ENCODE peak calls at places on chromosomes 7 and 10, in six cellular contexts. One of them, this sample, is unnamed.

GRCh38 chr7:21580073-21580521 is 37.3 kb downstream of the DNAH11 start:
- DNase-seq in uterus: no peak
- DNase-seq in esophagus squamous epithelium: no peak
- DNase-seq in body of pancreas: no peak
- DNase-seq in adrenal gland: no peak
- DNase-seq in endothelial cell of umbilical vein: peak
- DNase-seq in this sample: no peak

GRCh38 chr7:2635810-2636701 is 4.3 kb downstream of the TTYH3 start:
- DNase-seq in esophagus squamous epithelium: no peak
- DNase-seq in adrenal gland: no peak
- DNase-seq in body of pancreas: no peak
- DNase-seq in endothelial cell of umbilical vein: no peak
- DNase-seq in uterus: peak
- DNase-seq in this sample: no peak

GRCh38 chr7:123190109-123190831 is 9.5 kb downstream of the SLC13A1 start:
- DNase-seq in endothelial cell of umbilical vein: no peak
- DNase-seq in adrenal gland: no peak
- DNase-seq in body of pancreas: no peak
- DNase-seq in uterus: no peak
- DNase-seq in esophagus squamous epithelium: no peak
- DNase-seq in this sample: no peak

GRCh38 chr10:49298990-49299815 is at the start of gene C10orf71:
- DNase-seq in endothelial cell of umbilical vein: no peak
- DNase-seq in adrenal gland: no peak
- DNase-seq in uterus: no peak
- DNase-seq in esophagus squamous epithelium: no peak
- DNase-seq in body of pancreas: peak
- DNase-seq in this sample: no peak

GRCh38 chr10:79358811-79359210 is 11.5 kb downstream of the PPIF start:
- DNase-seq in adrenal gland: no peak
- DNase-seq in uterus: no peak
- DNase-seq in esophagus squamous epithelium: no peak
- DNase-seq in body of pancreas: peak
- DNase-seq in endothelial cell of umbilical vein: no peak
- DNase-seq in this sample: no peak

GRCh38 chr7:144786522-144786921 is 49.3 kb downstream of the TPK1 start:
- DNase-seq in uterus: no peak
- DNase-seq in body of pancreas: no peak
- DNase-seq in esophagus squamous epithelium: no peak
- DNase-seq in endothelial cell of umbilical vein: no peak
- DNase-seq in adrenal gland: no peak
- DNase-seq in this sample: no peak

GRCh38 chr10:99430116-99430450 is 341 bp downstream of the GOT1 start:
- DNase-seq in body of pancreas: no peak
- DNase-seq in endothelial cell of umbilical vein: no peak
- DNase-seq in adrenal gland: no peak
- DNase-seq in uterus: no peak
- DNase-seq in esophagus squamous epithelium: no peak
- DNase-seq in this sample: no peak

GRCh38 chr10:97842658-97843295 is 6.9 kb upstream of the GOLGA7B start:
- DNase-seq in adrenal gland: no peak
- DNase-seq in esophagus squamous epithelium: no peak
- DNase-seq in endothelial cell of umbilical vein: no peak
- DNase-seq in body of pancreas: no peak
- DNase-seq in uterus: no peak
- DNase-seq in this sample: no peak

GRCh38 chr7:2838873-2839578 is 5.1 kb downstream of the GNA12 start:
- DNase-seq in adrenal gland: no peak
- DNase-seq in body of pancreas: no peak
- DNase-seq in endothelial cell of umbilical vein: no peak
- DNase-seq in uterus: no peak
- DNase-seq in esophagus squamous epithelium: no peak
- DNase-seq in this sample: peak

GRCh38 chr10:4825868-4826787 is at the start of gene AKR1E2:
- DNase-seq in esophagus squamous epithelium: peak
- DNase-seq in adrenal gland: peak
- DNase-seq in endothelial cell of umbilical vein: peak
- DNase-seq in uterus: peak
- DNase-seq in body of pancreas: peak
- DNase-seq in this sample: peak

GRCh38 chr10:18406136-18406535 is 245.3 kb downstream of the NSUN6 start:
- DNase-seq in uterus: no peak
- DNase-seq in esophagus squamous epithelium: no peak
- DNase-seq in adrenal gland: no peak
- DNase-seq in endothelial cell of umbilical vein: no peak
- DNase-seq in body of pancreas: no peak
- DNase-seq in this sample: no peak

GRCh38 chr10:95188593-95188992 is 5.4 kb upstream of the ACSM6 start:
- DNase-seq in adrenal gland: no peak
- DNase-seq in uterus: no peak
- DNase-seq in body of pancreas: no peak
- DNase-seq in endothelial cell of umbilical vein: no peak
- DNase-seq in esophagus squamous epithelium: no peak
- DNase-seq in this sample: no peak

GRCh38 chr10:95181731-95182130 is 12.3 kb upstream of the ACSM6 start:
- DNase-seq in body of pancreas: no peak
- DNase-seq in adrenal gland: no peak
- DNase-seq in endothelial cell of umbilical vein: peak
- DNase-seq in uterus: no peak
- DNase-seq in esophagus squamous epithelium: no peak
- DNase-seq in this sample: no peak

GRCh38 chr10:95183132-95183450 is 10.9 kb upstream of the ACSM6 start:
- DNase-seq in uterus: no peak
- DNase-seq in esophagus squamous epithelium: no peak
- DNase-seq in endothelial cell of umbilical vein: no peak
- DNase-seq in body of pancreas: no peak
- DNase-seq in adrenal gland: no peak
- DNase-seq in this sample: peak

GRCh38 chr10:95183451-95184230 is 10.4 kb upstream of the ACSM6 start:
- DNase-seq in endothelial cell of umbilical vein: peak
- DNase-seq in adrenal gland: peak
- DNase-seq in uterus: peak
- DNase-seq in body of pancreas: peak
- DNase-seq in esophagus squamous epithelium: peak
- DNase-seq in this sample: peak

DNA sequence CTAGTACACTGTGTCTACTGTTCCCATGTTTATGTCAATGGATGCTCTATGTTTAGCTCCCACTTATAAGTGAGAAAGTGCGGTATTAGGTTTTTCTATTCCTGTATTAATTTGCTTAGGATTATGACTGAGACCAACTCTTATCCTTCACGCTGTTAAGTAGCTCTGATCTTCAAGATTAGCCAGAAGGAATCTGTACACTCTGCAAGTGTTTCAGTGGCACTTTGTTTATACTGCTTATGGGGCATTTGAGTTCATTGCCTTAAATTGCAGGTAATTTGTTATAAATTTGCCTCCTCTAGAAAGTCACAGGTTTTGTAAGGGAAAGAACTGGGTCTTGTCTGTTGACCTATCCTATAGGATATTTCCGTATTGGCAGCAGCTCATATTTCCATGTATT is 6.4 kb upstream of the ACSM6 start:
- DNase-seq in endothelial cell of umbilical vein: no peak
- DNase-seq in body of pancreas: no peak
- DNase-seq in uterus: no peak
- DNase-seq in esophagus squamous epithelium: no peak
- DNase-seq in adrenal gland: no peak
- DNase-seq in this sample: no peak
- TF ChIP-seq POLR2A in endothelial cell of umbilical vein: no peak
- TF ChIP-seq POLR2A in body of pancreas: no peak
- TF ChIP-seq POLR2A in uterus: no peak
- TF ChIP-seq POLR2A in esophagus squamous epithelium: no peak
- TF ChIP-seq POLR2A in adrenal gland: no peak
- TF ChIP-seq POLR2A in this sample: no peak

DNA sequence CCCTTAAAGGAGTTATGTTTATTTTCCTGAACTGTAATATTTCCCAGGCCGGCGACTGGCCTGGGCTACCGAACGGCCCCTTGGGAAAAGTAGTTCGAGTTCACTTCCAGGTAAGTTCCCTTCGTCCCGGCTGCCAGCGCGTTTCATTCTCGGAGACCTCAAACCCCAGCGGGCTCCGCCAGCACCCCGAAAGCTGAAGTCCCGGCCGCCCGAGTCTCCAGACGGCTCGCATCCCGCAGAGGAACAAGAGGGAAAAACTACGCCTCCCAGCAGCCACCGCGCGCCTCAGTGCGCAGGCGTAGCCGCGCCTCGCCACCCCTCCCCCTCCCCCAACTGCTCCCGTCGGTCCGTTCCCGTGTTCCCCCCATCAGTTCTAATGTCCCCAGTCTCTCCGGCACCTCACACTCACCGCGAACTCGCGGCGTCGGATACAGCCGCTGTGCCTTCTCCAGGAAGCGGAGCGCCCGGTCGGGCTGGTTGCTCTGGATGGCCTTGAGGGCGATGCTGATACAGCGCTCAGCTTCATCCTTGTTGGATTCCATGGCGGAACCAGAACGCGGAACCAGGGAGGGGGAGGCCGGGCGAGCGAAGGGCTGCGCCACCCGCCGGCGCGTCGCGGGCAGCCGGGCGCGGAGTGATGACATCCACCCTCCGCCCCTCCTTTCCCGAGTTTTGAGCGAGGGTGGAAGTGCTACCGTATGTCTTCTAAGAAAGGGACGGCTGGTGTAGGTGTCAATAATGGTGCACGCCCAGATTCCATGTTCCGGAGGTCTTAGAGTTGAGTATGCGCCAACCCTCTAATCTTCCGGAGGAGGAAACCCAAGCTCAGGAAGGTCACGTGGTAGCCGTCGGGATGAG is at the start of gene DNAJB12:
- DNase-seq in adrenal gland: peak
- DNase-seq in endothelial cell of umbilical vein: peak
- DNase-seq in uterus: peak
- DNase-seq in esophagus squamous epithelium: peak
- DNase-seq in body of pancreas: peak
- DNase-seq in this sample: peak
- TF ChIP-seq POLR2A in adrenal gland: peak
- TF ChIP-seq POLR2A in endothelial cell of umbilical vein: peak
- TF ChIP-seq POLR2A in uterus: peak
- TF ChIP-seq POLR2A in esophagus squamous epithelium: peak
- TF ChIP-seq POLR2A in body of pancreas: peak
- TF ChIP-seq POLR2A in this sample: peak

GRCh38 chr7:17279081-17279480 is 19.4 kb upstream of the AHR start:
- DNase-seq in adrenal gland: no peak
- DNase-seq in body of pancreas: no peak
- DNase-seq in uterus: no peak
- DNase-seq in esophagus squamous epithelium: no peak
- DNase-seq in endothelial cell of umbilical vein: no peak
- DNase-seq in this sample: no peak

GRCh38 chr7:17274551-17275245 is 23.8 kb upstream of the AHR start:
- DNase-seq in uterus: no peak
- DNase-seq in adrenal gland: no peak
- DNase-seq in body of pancreas: no peak
- DNase-seq in endothelial cell of umbilical vein: peak
- DNase-seq in esophagus squamous epithelium: no peak
- DNase-seq in this sample: no peak

DNA sequence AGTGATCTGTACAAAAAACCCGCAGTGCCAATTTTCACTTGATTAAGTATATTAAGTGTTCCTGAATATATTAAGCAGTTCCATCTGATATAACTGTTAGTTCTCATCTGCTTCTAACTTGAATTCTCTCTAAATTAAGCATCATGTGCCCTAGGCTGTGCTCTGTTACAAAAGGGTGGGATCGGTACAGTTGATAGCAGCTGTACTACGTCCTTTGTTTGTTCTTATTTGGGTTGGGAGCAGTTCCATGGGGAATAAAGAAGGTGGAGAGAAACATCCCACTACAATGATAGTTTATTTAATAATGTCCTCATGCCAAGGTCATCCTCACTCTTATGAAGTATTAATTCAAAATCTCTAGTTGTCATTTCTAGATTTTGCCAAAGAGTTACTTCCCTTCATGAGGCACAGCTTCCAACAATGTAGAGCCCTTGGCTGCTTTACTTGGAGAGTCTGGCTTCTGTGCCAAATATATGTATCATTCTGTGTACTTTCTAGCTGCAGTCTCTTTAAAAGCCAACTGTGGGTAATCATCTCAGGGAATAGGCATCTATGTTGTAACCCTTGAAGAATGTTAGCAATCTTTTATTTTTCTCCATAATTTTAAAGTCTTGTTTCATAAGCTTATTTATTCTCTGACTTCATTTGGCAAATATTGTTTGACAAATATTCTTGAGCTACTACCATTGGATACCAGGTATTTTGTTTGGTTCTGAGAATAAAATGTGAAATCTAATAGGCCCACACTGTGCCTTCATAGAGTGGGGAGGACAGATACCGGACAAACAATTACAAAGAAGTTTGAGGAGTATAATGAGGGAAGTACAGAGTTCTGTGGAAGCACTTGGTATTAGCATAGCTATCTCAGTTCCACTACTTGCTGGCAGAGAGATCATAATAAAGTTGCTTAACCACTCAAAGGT is 22.4 kb upstream of the AHR start:
- DNase-seq in endothelial cell of umbilical vein: peak
- DNase-seq in uterus: no peak
- DNase-seq in body of pancreas: no peak
- DNase-seq in adrenal gland: no peak
- DNase-seq in esophagus squamous epithelium: no peak
- DNase-seq in this sample: no peak
- TF ChIP-seq POLR2A in endothelial cell of umbilical vein: no peak
- TF ChIP-seq POLR2A in uterus: no peak
- TF ChIP-seq POLR2A in body of pancreas: no peak
- TF ChIP-seq POLR2A in adrenal gland: no peak
- TF ChIP-seq POLR2A in esophagus squamous epithelium: no peak
- TF ChIP-seq POLR2A in this sample: no peak

GRCh38 chr10:87875929-87876571 is 12.6 kb downstream of the PTEN start:
- DNase-seq in endothelial cell of umbilical vein: no peak
- DNase-seq in uterus: no peak
- DNase-seq in adrenal gland: no peak
- DNase-seq in esophagus squamous epithelium: no peak
- DNase-seq in body of pancreas: no peak
- DNase-seq in this sample: no peak

GRCh38 chr10:87873656-87874055 is 10.2 kb downstream of the PTEN start:
- DNase-seq in uterus: no peak
- DNase-seq in endothelial cell of umbilical vein: no peak
- DNase-seq in esophagus squamous epithelium: no peak
- DNase-seq in body of pancreas: no peak
- DNase-seq in adrenal gland: no peak
- DNase-seq in this sample: no peak

GRCh38 chr10:87868277-87868676 is 4.9 kb downstream of the PTEN start:
- DNase-seq in endothelial cell of umbilical vein: peak
- DNase-seq in body of pancreas: no peak
- DNase-seq in uterus: no peak
- DNase-seq in adrenal gland: no peak
- DNase-seq in esophagus squamous epithelium: no peak
- DNase-seq in this sample: no peak

GRCh38 chr10:87870154-87870553 is 6.7 kb downstream of the PTEN start:
- DNase-seq in esophagus squamous epithelium: no peak
- DNase-seq in adrenal gland: no peak
- DNase-seq in uterus: no peak
- DNase-seq in body of pancreas: no peak
- DNase-seq in endothelial cell of umbilical vein: no peak
- DNase-seq in this sample: no peak

DNA sequence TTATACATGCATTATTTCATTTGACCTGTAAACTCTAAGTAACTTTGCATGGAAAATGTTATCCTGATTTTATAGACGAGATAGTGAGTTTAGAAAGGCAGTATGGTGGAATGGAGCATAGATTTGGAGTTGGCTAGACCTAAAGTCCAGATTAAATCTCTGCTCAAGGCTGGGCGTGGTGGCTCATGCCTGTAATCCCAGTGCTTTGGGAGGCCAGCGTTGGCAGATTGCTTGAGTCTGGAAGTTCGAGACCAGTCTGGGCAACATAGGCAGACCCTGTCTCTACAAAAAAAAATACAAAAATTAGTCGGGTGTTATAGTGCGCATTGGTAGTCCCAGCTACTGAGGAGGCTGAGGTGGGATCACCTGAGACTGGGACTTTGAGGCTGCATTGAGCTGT is 9.4 kb downstream of the PTEN start:
- DNase-seq in body of pancreas: no peak
- DNase-seq in adrenal gland: no peak
- DNase-seq in endothelial cell of umbilical vein: no peak
- DNase-seq in uterus: no peak
- DNase-seq in esophagus squamous epithelium: no peak
- DNase-seq in this sample: no peak
- TF ChIP-seq POLR2A in body of pancreas: no peak
- TF ChIP-seq POLR2A in adrenal gland: no peak
- TF ChIP-seq POLR2A in endothelial cell of umbilical vein: no peak
- TF ChIP-seq POLR2A in uterus: no peak
- TF ChIP-seq POLR2A in esophagus squamous epithelium: no peak
- TF ChIP-seq POLR2A in this sample: no peak

This sample was measured in erythroblast.